ENCODE peak calls at places on chromosomes 3 and 15, in four cellular contexts. One of them, this sample, is unnamed.

GRCh38 chr3:172516318-172517214 is 6.7 kb downstream of the TNFSF10 start:
- DNase-seq in heart left ventricle: peak; percentile 73
- DNase-seq in cardiac septum: no peak
- DNase-seq in WTC11: no peak
- DNase-seq in this sample: peak; percentile 85

GRCh38 chr3:130918328-130918727 is 24.4 kb downstream of the ATP2C1 start:
- DNase-seq in heart left ventricle: peak; percentile 37
- DNase-seq in cardiac septum: no peak
- DNase-seq in WTC11: no peak
- DNase-seq in this sample: no peak

GRCh38 chr3:111072016-111072891 is 638 bp downstream of the NECTIN3 start:
- DNase-seq in heart left ventricle: peak; percentile 33
- DNase-seq in cardiac septum: no peak
- DNase-seq in WTC11: peak; percentile 51
- DNase-seq in this sample: no peak

GRCh38 chr3:46946856-46947544 is 29.5 kb downstream of the CCDC12 start:
- DNase-seq in heart left ventricle: peak; percentile 67
- DNase-seq in cardiac septum: peak; percentile 76
- DNase-seq in WTC11: no peak
- DNase-seq in this sample: peak; percentile 53

GRCh38 chr3:132536442-132537153 is 60.5 kb upstream of the ACKR4 start:
- DNase-seq in heart left ventricle: no peak
- DNase-seq in cardiac septum: no peak
- DNase-seq in WTC11: no peak
- DNase-seq in this sample: no peak

GRCh38 chr3:151925876-151926275 is 52.4 kb downstream of the SUCNR1 start:
- DNase-seq in heart left ventricle: no peak
- DNase-seq in cardiac septum: no peak
- DNase-seq in WTC11: no peak
- DNase-seq in this sample: peak; percentile 90

GRCh38 chr3:116445291-116445841 is at the start of gene LSAMP:
- DNase-seq in heart left ventricle: no peak
- DNase-seq in cardiac septum: no peak
- DNase-seq in WTC11: peak; percentile 66
- DNase-seq in this sample: no peak

GRCh38 chr3:110234831-110235230 is 836.8 kb upstream of the NECTIN3 start:
- DNase-seq in heart left ventricle: no peak
- DNase-seq in cardiac septum: no peak
- DNase-seq in WTC11: no peak
- DNase-seq in this sample: no peak

GRCh38 chr3:128153156-128154011 is at the start of gene EEFSEC:
- DNase-seq in heart left ventricle: peak; percentile 85
- DNase-seq in cardiac septum: peak; percentile 91
- DNase-seq in WTC11: peak; percentile 83
- DNase-seq in this sample: peak; percentile 66

GRCh38 chr3:10517616-10518015 is 12.2 kb upstream of the ATP2B2 start:
- DNase-seq in heart left ventricle: no peak
- DNase-seq in cardiac septum: peak; percentile 41
- DNase-seq in WTC11: no peak
- DNase-seq in this sample: no peak

GRCh38 chr3:142947799-142948575 is 15.5 kb downstream of the PAQR9 start:
- DNase-seq in heart left ventricle: no peak
- DNase-seq in cardiac septum: no peak
- DNase-seq in WTC11: no peak
- DNase-seq in this sample: no peak

GRCh38 chr3:46662771-46663551 is 30.5 kb downstream of the ALS2CL start:
- DNase-seq in heart left ventricle: no peak
- DNase-seq in cardiac septum: no peak
- DNase-seq in WTC11: no peak
- DNase-seq in this sample: peak; percentile 38

GRCh38 chr3:7241584-7242302 is 380.8 kb downstream of the GRM7 start:
- DNase-seq in heart left ventricle: no peak
- DNase-seq in cardiac septum: no peak
- DNase-seq in WTC11: no peak
- DNase-seq in this sample: no peak

GRCh38 chr3:179189764-179190163 is 41.6 kb downstream of the PIK3CA start:
- DNase-seq in heart left ventricle: no peak
- DNase-seq in cardiac septum: no peak
- DNase-seq in WTC11: no peak
- DNase-seq in this sample: no peak

GRCh38 chr15:44536298-44536961 is 517 bp upstream of the EIF3J start:
- DNase-seq in heart left ventricle: peak; percentile 90
- DNase-seq in cardiac septum: peak; percentile 94
- DNase-seq in WTC11: peak; percentile 82
- DNase-seq in this sample: peak; percentile 76

GRCh38 chr15:72037321-72037720 is 80.6 kb downstream of the MYO9A start:
- DNase-seq in heart left ventricle: no peak
- DNase-seq in cardiac septum: no peak
- DNase-seq in WTC11: no peak
- DNase-seq in this sample: peak; percentile 38

GRCh38 chr15:66114863-66115425 is 138.6 kb downstream of the MEGF11 start:
- DNase-seq in heart left ventricle: no peak
- DNase-seq in cardiac septum: no peak
- DNase-seq in WTC11: no peak
- DNase-seq in this sample: no peak

GRCh38 chr15:78763111-78763795 is 48.0 kb downstream of the ADAMTS7 start:
- DNase-seq in heart left ventricle: peak; percentile 25
- DNase-seq in cardiac septum: peak; percentile 63
- DNase-seq in WTC11: peak; percentile 11
- DNase-seq in this sample: no peak

GRCh38 chr15:41778503-41778902 is 4.2 kb downstream of the MAPKBP1 start:
- DNase-seq in heart left ventricle: no peak
- DNase-seq in cardiac septum: no peak
- DNase-seq in WTC11: no peak
- DNase-seq in this sample: no peak

GRCh38 chr3:138097192-138097829 is 18.1 kb downstream of the DZIP1L start:
- DNase-seq in heart left ventricle: no peak
- DNase-seq in cardiac septum: no peak
- DNase-seq in WTC11: peak; percentile 68
- DNase-seq in this sample: no peak